ENCODE peak calls at places on chromosomes 11 and 22, in eight cellular contexts. J is fibroblast of lung; N is stimulated activated CD8-positive, alpha-beta memory T cell treated with anti-CD3 and anti-CD28 coated beads, Interleukin-2, amount 100 ng/mL, for 1 hour; P is fibroblast of gingiva; H is CD8-positive, alpha-beta T cell; E is SHP77; Q is cerebellar cortex; M is nephron progenitor cell. I is an unnamed sample.

GRCh38 chr11:31764766-31765165 is 46.4 kb downstream of the PAX6 start:
- DNase-seq in Q (peak; percentile 69), J (no peak), H (no peak), P (no peak), E (no peak), M (no peak), N (no peak), I (no peak)

GRCh38 chr11:95795627-95796308 is 5.5 kb downstream of the CEP57 start:
- DNase-seq in M (no peak), Q (no peak), N (no peak), E (no peak), H (no peak), J (no peak), P (no peak), I (no peak)

GRCh38 chr11:121757480-121758125 is 304.8 kb upstream of the SORL1-AS1 start:
- DNase-seq in H (no peak), M (no peak), N (no peak), E (no peak), Q (no peak), J (peak; percentile 40), P (peak; percentile 9), I (no peak)

GRCh38 chr22:44037519-44038370 is 13.6 kb downstream of the PARVB start:
- DNase-seq in E (peak; percentile 35), H (no peak), N (no peak), J (peak; percentile 94), M (no peak), P (peak; percentile 86), Q (no peak), I (no peak)

GRCh38 chr11:69089258-69089657 is 40.5 kb downstream of the TPCN2 start:
- DNase-seq in Q (no peak), M (no peak), J (peak; percentile 79), N (no peak), P (peak; percentile 63), H (no peak), E (no peak), I (no peak)

GRCh38 chr11:67780056-67780455 is 105.6 kb upstream of the ALDH3B2 start:
- DNase-seq in E (no peak), N (no peak), Q (no peak), H (no peak), M (no peak), J (no peak), P (no peak), I (no peak)

GRCh38 chr22:39504071-39504470 is 2.0 kb downstream of the MIEF1 start:
- DNase-seq in J (no peak), N (no peak), P (no peak), Q (no peak), M (no peak), E (no peak), H (no peak), I (no peak)

GRCh38 chr11:14539867-14540475 is 19.8 kb upstream of the PSMA1 start:
- DNase-seq in H (no peak), Q (peak; percentile 81), P (peak; percentile 25), E (peak; percentile 15), N (no peak), J (peak; percentile 32), M (no peak), I (no peak)

I was measured in T47D.